ENCODE peak calls at places on chromosome 9, in four cellular contexts. E is HepG2, L is SK-N-SH, P is GM12878. W is an unnamed sample.

GRCh38 chr9:77756449-77756848 is 108.3 kb upstream of the GNA14 start:
- DNase-seq in E (peak), L (no peak), P (no peak), W (peak)

GRCh38 chr9:35645736-35646582 is 4.8 kb downstream of the SIT1 start:
- DNase-seq in E (peak), L (no peak), P (no peak), W (no peak)

GRCh38 chr9:16688814-16689213 is 181.7 kb downstream of the BNC2 start:
- DNase-seq in E (no peak), L (no peak), P (no peak), W (no peak)

GRCh38 chr9:88477300-88477751 is 57.7 kb upstream of the NXNL2 start:
- DNase-seq in E (no peak), L (no peak), P (peak), W (no peak)

GRCh38 chr9:72140582-72140981 is 8.7 kb upstream of the GDA start:
- DNase-seq in E (no peak), L (no peak), P (no peak), W (peak)

GRCh38 chr9:88993327-88993726 is 2.1 kb downstream of the S1PR3 start:
- DNase-seq in E (peak), L (no peak), P (no peak), W (no peak)

GRCh38 chr9:132078369-132079356 is 1.0 kb downstream of the MED27 start:
- DNase-seq in E (no peak), L (peak), P (no peak), W (no peak)

GRCh38 chr9:17137576-17137975 is 2.7 kb downstream of the CNTLN start:
- DNase-seq in E (no peak), L (no peak), P (no peak), W (no peak)

GRCh38 chr9:16521868-16522381 is 348.5 kb downstream of the BNC2 start:
- DNase-seq in E (no peak), L (peak), P (no peak), W (no peak)

GRCh38 chr9:137500666-137501397 is 41.7 kb upstream of the NSMF start:
- DNase-seq in E (no peak), L (no peak), P (no peak), W (no peak)

GRCh38 chr9:89885156-89885555 is 280.3 kb downstream of the GADD45G start:
- DNase-seq in E (no peak), L (no peak), P (no peak), W (no peak)

GRCh38 chr9:109203761-109204360 is 36.8 kb upstream of the FRRS1L start:
- DNase-seq in E (no peak), L (no peak), P (no peak), W (no peak)

GRCh38 chr9:37031081-37031480 is 3.0 kb downstream of the PAX5 start:
- DNase-seq in E (no peak), L (no peak), P (no peak), W (no peak)

GRCh38 chr9:37031902-37032301 is 2.2 kb downstream of the PAX5 start:
- DNase-seq in E (no peak), L (no peak), P (no peak), W (no peak)

GRCh38 chr9:37033753-37034319 is at the start of gene PAX5:
- DNase-seq in E (no peak), L (no peak), P (no peak), W (no peak)

GRCh38 chr9:37033141-37033540 is 927 bp downstream of the PAX5 start:
- DNase-seq in E (no peak), L (no peak), P (no peak), W (no peak)

GRCh38 chr9:37032713-37033112 is 1.4 kb downstream of the PAX5 start:
- DNase-seq in E (no peak), L (no peak), P (no peak), W (no peak)
- TF ChIP-seq PBX3 in E (no peak), L (no peak), P (no peak), W (no peak)

GRCh38 chr9:112112941-112113399 is 62.1 kb downstream of the SUSD1 start:
- DNase-seq in E (peak), L (peak), P (no peak), W (peak)
- TF ChIP-seq PBX3 in E (no peak), L (no peak), P (no peak), W (no peak)

DNA sequence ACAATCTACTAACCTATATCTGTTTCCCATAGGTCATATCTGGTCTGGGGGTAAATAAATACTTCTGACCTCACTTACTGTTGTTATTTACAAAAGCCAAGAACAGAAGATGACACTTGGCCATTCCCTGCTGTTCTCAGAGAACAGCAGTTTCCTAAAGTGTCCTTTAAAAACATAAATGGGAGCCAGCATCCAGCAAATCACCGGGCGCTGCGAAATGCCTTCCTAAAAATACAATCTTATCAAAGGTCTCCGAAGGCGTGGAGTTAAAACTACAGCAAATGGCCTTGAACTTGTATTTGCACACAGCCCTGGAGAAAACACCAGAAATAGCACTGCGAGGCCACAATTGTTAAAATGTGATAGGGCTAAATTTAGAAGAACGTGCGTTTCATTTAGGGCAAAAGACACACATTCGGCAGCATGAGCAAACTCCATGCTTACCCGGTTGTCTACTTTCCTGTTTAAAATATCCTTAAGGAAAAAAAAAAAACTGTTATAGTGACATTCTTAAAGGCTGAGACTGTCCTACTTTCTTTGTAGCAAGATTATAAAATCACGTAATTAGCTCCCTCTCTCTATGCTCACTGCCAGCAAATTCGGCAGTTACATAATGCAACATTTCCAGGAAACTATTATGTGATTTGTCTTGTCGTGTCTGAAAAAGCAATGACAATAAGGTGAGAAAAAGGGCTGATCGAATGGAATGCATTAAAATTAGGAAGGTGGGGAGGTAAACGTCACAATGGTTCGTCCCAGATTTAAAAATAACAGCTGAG is 1.5 kb downstream of the NFIL3 start:
- DNase-seq in E (peak), L (peak), P (no peak), W (no peak)
- TF ChIP-seq PBX3 in E (no peak), L (no peak), P (no peak), W (no peak)

DNA sequence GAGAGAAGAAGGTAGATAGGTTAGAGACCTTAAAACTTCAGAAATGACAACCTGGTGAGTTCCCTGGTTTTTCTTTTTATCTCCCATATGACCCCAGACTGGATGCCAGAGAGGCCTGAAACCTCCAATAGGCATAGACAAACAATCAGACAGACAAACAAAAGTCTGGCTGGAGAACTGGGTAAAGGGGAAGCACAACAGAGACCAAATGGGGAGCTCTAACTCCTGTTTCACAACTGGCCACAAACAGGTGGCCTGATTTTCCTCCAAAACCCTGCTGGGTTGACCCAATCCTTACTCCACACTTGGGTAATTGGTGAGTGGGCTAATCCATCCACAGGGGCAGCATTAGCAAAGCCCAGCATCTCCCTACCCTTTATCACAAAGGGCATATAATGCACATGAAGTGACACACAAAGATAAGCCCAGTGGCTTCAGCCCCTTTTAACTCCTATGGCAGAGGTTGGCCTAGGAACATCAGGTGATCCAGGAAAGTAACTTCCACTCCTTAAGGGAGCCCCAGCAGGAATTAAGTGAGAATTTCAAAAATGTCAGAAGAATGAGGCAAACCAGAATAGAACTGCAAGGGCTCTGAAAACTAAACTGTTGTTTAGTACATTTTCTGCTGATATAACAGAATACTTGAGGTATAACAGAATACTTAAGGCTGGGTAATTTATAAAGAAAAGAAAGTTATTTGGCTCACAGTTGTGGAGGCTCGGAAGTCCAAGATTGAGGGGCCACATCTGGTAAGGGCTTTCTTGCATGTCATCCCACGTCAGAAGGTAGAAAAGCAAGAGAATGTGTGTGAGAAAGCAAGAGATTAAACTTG is 60.9 kb upstream of the ROR2 start:
- DNase-seq in E (no peak), L (no peak), P (no peak), W (no peak)
- TF ChIP-seq PBX3 in E (no peak), L (no peak), P (no peak), W (no peak)

DNA sequence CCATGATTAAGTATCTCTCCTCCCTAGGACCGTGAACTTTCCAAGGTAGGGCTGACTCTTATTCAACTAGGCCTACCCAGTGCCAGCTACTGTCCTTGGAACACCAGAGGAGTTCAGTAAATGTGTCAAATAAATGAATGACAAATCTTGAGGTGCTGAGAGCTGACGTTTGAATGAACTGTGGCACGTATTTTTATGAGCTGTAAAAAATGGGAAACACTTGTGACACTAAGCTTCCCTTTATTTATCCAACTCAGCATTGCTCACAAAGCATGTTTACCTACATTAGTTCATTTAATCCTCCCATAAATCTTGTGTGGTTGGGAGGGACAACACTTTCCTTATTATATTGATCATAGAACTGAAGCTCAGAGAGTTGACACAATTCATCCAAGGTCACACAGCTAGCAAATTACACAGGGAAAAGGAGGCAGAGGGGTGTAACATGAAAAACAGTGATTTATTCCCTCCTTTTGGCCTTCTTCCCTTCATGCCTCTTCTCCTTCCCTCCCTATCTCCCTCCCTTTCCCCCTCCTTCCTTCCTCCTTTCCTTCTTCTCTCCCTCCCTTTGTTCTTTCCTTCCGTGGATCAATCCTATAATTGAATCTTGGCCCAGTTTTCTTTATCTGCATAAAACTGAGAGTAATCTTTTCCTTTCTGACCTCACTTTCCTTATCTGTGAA is 412.6 kb downstream of the DMRT2 start:
- DNase-seq in E (no peak), L (no peak), P (no peak), W (no peak)
- TF ChIP-seq PBX3 in E (no peak), L (no peak), P (no peak), W (no peak)

DNA sequence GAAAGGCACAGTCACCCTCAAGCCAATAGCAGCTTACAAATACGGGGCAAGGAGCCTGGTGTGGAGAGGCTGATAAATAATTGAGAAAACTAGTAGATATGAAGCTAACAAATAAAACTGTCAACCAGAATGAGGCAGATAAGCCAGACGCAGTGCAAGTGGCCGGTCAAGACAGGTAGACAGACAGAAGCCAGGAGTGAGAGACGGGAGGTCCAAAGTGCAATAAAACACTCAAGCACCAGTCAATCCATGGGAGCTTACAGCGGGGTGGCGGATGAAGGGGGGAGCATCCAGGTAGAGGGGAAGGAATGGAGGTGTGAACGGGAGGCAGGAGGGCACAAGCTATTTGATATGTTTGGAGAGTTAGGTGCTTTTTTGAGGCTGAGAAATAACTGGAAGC is 193.1 kb downstream of the FOXD4L6 start:
- DNase-seq in E (no peak), L (no peak), P (no peak), W (no peak)
- TF ChIP-seq PBX3 in E (no peak), L (no peak), P (no peak), W (no peak)

DNA sequence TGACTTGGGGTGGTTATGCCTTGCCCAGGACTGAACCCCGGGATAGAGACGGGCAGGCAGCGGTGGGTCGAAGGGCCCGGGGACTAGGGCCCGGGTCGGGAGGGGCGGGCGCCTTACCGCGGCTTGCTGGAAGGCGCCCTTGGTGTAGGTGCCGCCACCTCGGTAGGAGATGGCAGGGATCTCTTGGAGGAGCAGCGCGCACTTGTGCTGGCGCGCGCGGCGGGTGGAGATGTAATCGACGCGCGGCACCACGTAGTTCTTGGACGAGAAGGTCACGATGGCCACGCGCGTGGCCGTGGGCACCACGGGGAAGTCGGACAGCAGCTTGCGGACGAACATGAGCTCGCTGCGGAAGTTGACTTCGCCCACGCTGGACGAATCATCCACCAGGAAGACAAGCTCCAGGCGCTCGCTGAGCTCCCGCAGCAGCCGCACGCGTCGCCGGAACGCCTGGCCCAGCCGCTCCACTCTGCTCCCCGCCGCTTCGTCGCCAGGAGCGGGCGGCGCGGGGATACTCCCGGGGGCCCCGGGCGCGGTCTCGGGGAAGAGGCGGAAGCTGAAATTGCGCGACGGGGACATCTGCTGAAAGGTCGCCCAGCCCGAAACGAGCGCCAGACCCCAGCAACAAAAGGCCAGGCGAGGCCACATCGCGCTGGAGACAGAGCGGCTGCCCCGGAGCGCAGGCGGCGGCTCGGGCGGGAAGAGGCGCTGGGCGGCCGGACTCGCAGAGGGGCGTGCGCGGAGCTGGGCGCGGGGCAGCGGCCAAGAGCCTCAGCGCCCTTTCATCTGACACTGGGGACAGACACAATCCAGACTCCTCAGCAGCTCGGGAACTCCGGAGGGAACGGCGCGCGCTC is at the start of gene SVEP1:
- DNase-seq in E (no peak), L (peak), P (no peak), W (peak)
- TF ChIP-seq PBX3 in E (no peak), L (no peak), P (no peak), W (no peak)

GRCh38 chr9:121888438-121888775 is 204.7 kb downstream of the TTLL11 start:
- DNase-seq in E (no peak), L (no peak), P (no peak), W (peak)
- TF ChIP-seq PBX3 in E (no peak), L (peak), P (no peak), W (no peak)